ENCODE peak calls at places on chromosomes 7 and 10, in four cellular contexts. V, S, B and Y are unnamed samples.
A peak's percentile ranks its signal among the peaks of the same experiment; 100 is the strongest.

GRCh38 chr7:113128028-113128427 is 9.7 kb upstream of the SMIM30 start:
- DNase-seq in V (no peak), S (peak; percentile 13), B (no peak), Y (no peak)

GRCh38 chr7:44100458-44101303 is 3.5 kb upstream of the AEBP1 start:
- DNase-seq in V (no peak), S (peak; percentile 89), B (no peak), Y (peak; percentile 89)

GRCh38 chr10:91652364-91652763 is 19.5 kb upstream of the PPP1R3C start:
- DNase-seq in V (peak; percentile 77), S (peak; percentile 91), B (peak; percentile 72), Y (peak; percentile 96)

GRCh38 chr7:102841290-102841689 is 71.5 kb upstream of the LRRC17 start:
- DNase-seq in V (no peak), S (peak; percentile 83), B (no peak), Y (peak; percentile 97)

GRCh38 chr7:137996386-137996851 is 5.5 kb downstream of the CREB3L2 start:
- DNase-seq in V (no peak), S (peak; percentile 84), B (no peak), Y (peak; percentile 66)

GRCh38 chr10:89001428-89002072 is 11.0 kb downstream of the FAS start:
- DNase-seq in V (no peak), S (peak; percentile 43), B (no peak), Y (no peak)

GRCh38 chr7:112869111-112869774 is 79.0 kb upstream of the TMEM168 start:
- DNase-seq in V (no peak), S (peak; percentile 34), B (peak; percentile 19), Y (peak; percentile 52)

GRCh38 chr10:126042906-126043305 is 146.5 kb downstream of the FANK1 start:
- DNase-seq in V (no peak), S (no peak), B (no peak), Y (no peak)

GRCh38 chr10:4102802-4103344 is 317.9 kb upstream of the KLF6 start:
- DNase-seq in V (no peak), S (no peak), B (no peak), Y (no peak)

GRCh38 chr10:110343947-110344346 is 39.2 kb upstream of the SMNDC1 start:
- DNase-seq in V (no peak), S (no peak), B (no peak), Y (no peak)

GRCh38 chr7:121521681-121522405 is 125.7 kb upstream of the FAM3C start:
- DNase-seq in V (no peak), S (peak; percentile 24), B (no peak), Y (no peak)

GRCh38 chr10:95729323-95730055 is 26.5 kb upstream of the ENTPD1 start:
- DNase-seq in V (no peak), S (no peak), B (no peak), Y (no peak)

GRCh38 chr7:69677054-69677847 is 79.0 kb downstream of the AUTS2 start:
- DNase-seq in V (no peak), S (no peak), B (no peak), Y (no peak)

GRCh38 chr7:82156938-82157337 is 286.6 kb downstream of the CACNA2D1 start:
- DNase-seq in V (no peak), S (peak; percentile 5), B (no peak), Y (no peak)

GRCh38 chr7:34928052-34928451 is 109.2 kb downstream of the DPY19L1 start:
- DNase-seq in V (no peak), S (peak; percentile 13), B (peak; percentile 14), Y (peak; percentile 48)

GRCh38 chr7:128082431-128082830 is 51.2 kb upstream of the LRRC4 start:
- DNase-seq in V (no peak), S (no peak), B (no peak), Y (no peak)

GRCh38 chr10:65416094-65416493 is 1509.7 kb upstream of the LRRTM3 start:
- DNase-seq in V (no peak), S (no peak), B (peak; percentile 14), Y (peak; percentile 9)

GRCh38 chr10:112663181-112663879 is 216.3 kb downstream of the VTI1A start:
- DNase-seq in V (no peak), S (peak; percentile 56), B (no peak), Y (peak; percentile 83)

GRCh38 chr7:116169060-116169459 is 41.3 kb upstream of the TES start:
- DNase-seq in V (no peak), S (peak; percentile 76), B (no peak), Y (peak; percentile 56)

GRCh38 chr10:96017227-96017687 is 26.1 kb upstream of the CCNJ start:
- DNase-seq in V (peak; percentile 15), S (peak; percentile 58), B (peak; percentile 60), Y (peak; percentile 36)

GRCh38 chr10:70472799-70473452 is 5.6 kb upstream of the PALD1 start:
- DNase-seq in V (no peak), S (no peak), B (no peak), Y (no peak)

GRCh38 chr7:3937564-3937963 is 636.5 kb downstream of the SDK1 start:
- DNase-seq in V (no peak), S (no peak), B (no peak), Y (no peak)

GRCh38 chr10:65618125-65618524 is 1307.7 kb upstream of the LRRTM3 start:
- DNase-seq in V (no peak), S (no peak), B (no peak), Y (peak; percentile 22)

GRCh38 chr7:122674502-122674901 is 24.4 kb downstream of the RNF133 start:
- DNase-seq in V (peak; percentile 24), S (peak; percentile 94), B (no peak), Y (no peak)

GRCh38 chr7:158444501-158445420 is 142.9 kb downstream of the PTPRN2 start:
- DNase-seq in V (no peak), S (no peak), B (no peak), Y (no peak)

GRCh38 chr7:45061352-45061751 is 27.4 kb downstream of the NACAD start:
- DNase-seq in V (no peak), S (no peak), B (no peak), Y (no peak)

GRCh38 chr10:6504296-6504695 is 75.8 kb downstream of the PRKCQ start:
- DNase-seq in V (no peak), S (no peak), B (no peak), Y (no peak)

GRCh38 chr10:580796-581195 is 108.7 kb downstream of the DIP2C start:
- DNase-seq in V (peak; percentile 45), S (peak; percentile 83), B (no peak), Y (peak; percentile 86)

GRCh38 chr7:148242271-148242801 is 348.2 kb upstream of the C7orf33 start:
- DNase-seq in V (peak; percentile 1), S (peak; percentile 23), B (peak; percentile 50), Y (peak; percentile 45)

GRCh38 chr7:147182859-147183258 is 1066.3 kb downstream of the CNTNAP2 start:
- DNase-seq in V (peak; percentile 30), S (no peak), B (no peak), Y (no peak)

GRCh38 chr10:110446954-110447608 is 50.6 kb upstream of the DUSP5 start:
- DNase-seq in V (no peak), S (peak; percentile 86), B (peak; percentile 20), Y (peak; percentile 96)

GRCh38 chr10:119289227-119289925 is 82.0 kb downstream of the GRK5 start:
- DNase-seq in V (no peak), S (no peak), B (no peak), Y (no peak)

GRCh38 chr7:116393654-116394053 is 105.9 kb upstream of the CAV2 start:
- DNase-seq in V (no peak), S (no peak), B (no peak), Y (peak; percentile 50)

GRCh38 chr10:79378647-79379511 is 31.6 kb downstream of the PPIF start:
- DNase-seq in V (no peak), S (no peak), B (no peak), Y (no peak)

GRCh38 chr10:48600645-48601505 is 4.0 kb downstream of the ARHGAP22 start:
- DNase-seq in V (no peak), S (no peak), B (no peak), Y (no peak)

GRCh38 chr7:33261585-33261984 is 132.2 kb downstream of the BBS9 start:
- DNase-seq in V (no peak), S (peak; percentile 51), B (no peak), Y (peak; percentile 69)

GRCh38 chr10:63539994-63540393 is 18.8 kb downstream of the REEP3 start:
- DNase-seq in V (no peak), S (no peak), B (no peak), Y (no peak)

GRCh38 chr10:88838766-88839165 is 12.9 kb downstream of the ANKRD22 start:
- DNase-seq in V (no peak), S (no peak), B (no peak), Y (no peak)